ENCODE peak calls at places on chromosomes 12 and 14, in nine cellular contexts. M is mesenchymal stem cell; Q is stimulated activated CD4-positive, alpha-beta T cell treated with anti-CD3 and anti-CD28 coated beads, Interleukin-2, amount 100 ng/mL, for 24 hours; A is choroid plexus epithelial cell; W is NCI-H1694 treated with DMSO at 0.1 percent for 48 hours; K is T follicular helper cell; Z is CD8-positive, alpha-beta T cell; F is left cardiac atrium; P is left ventricle myocardium inferior. S is an unnamed sample.

GRCh38 chr14:74660167-74660566 is 48.1 kb upstream of the LTBP2 start:
- DNase-seq in M (no peak), Q (no peak), A (no peak), W (no peak), K (no peak), Z (no peak), F (no peak), P (no peak), S (no peak)

GRCh38 chr14:102525213-102526143 is 15.9 kb upstream of the ANKRD9 start:
- DNase-seq in M (peak; percentile 82), Q (no peak), A (peak; percentile 74), W (peak; percentile 92), K (no peak), Z (no peak), F (no peak), P (no peak), S (no peak)

GRCh38 chr14:51552768-51553426 is 98.8 kb upstream of the FRMD6 start:
- DNase-seq in M (no peak), Q (no peak), A (no peak), W (peak; percentile 36), K (no peak), Z (no peak), F (peak; percentile 22), P (no peak), S (no peak)

GRCh38 chr12:42744539-42745156 is 155.1 kb upstream of the PRICKLE1 start:
- DNase-seq in M (peak; percentile 56), Q (no peak), A (peak; percentile 33), W (no peak), K (no peak), Z (no peak), F (no peak), P (no peak), S (no peak)

GRCh38 chr14:51860836-51861583 is 598 bp downstream of the GNG2 start:
- DNase-seq in M (peak; percentile 56), Q (no peak), A (peak; percentile 35), W (no peak), K (no peak), Z (no peak), F (no peak), P (no peak), S (no peak)

GRCh38 chr14:69260979-69261605 is 1.1 kb downstream of the GALNT16 start:
- DNase-seq in M (no peak), Q (peak; percentile 44), A (no peak), W (no peak), K (peak; percentile 7), Z (no peak), F (peak; percentile 43), P (peak; percentile 50), S (no peak)

GRCh38 chr12:4270670-4271432 is 2.7 kb upstream of the CCND2 start:
- DNase-seq in M (peak; percentile 45), Q (peak; percentile 62), A (no peak), W (no peak), K (no peak), Z (peak; percentile 65), F (peak; percentile 63), P (peak; percentile 57), S (no peak)

GRCh38 chr14:28609228-28609828 is 157.3 kb upstream of the FOXG1 start:
- DNase-seq in M (peak; percentile 30), Q (no peak), A (peak; percentile 87), W (peak; percentile 84), K (no peak), Z (no peak), F (peak; percentile 14), P (no peak), S (no peak)

GRCh38 chr12:75020068-75020557 is 189.5 kb downstream of the KCNC2 start:
- DNase-seq in M (peak; percentile 8), Q (no peak), A (peak; percentile 3), W (no peak), K (no peak), Z (no peak), F (no peak), P (no peak), S (no peak)

S was measured in esophagus squamous epithelium.